ENCODE peak calls at places on chromosome 15, in ten cellular contexts. U is fibroblast of pulmonary artery; G is body of pancreas; Z is CD8-positive, alpha-beta T cell; E is astrocyte; V is left ventricle myocardium inferior; H is spleen; N is psoas muscle; Y is naive thymus-derived CD4-positive, alpha-beta T cell; C is PC-9. T is an unnamed sample.

GRCh38 chr15:77409259-77410156 is 10.4 kb downstream of the PEAK1 start:
- DNase-seq in Z (no peak), V (no peak), G (no peak), U (no peak), Y (no peak), E (no peak), N (no peak), H (no peak), C (no peak), T (no peak)

GRCh38 chr15:28994142-28994829 is 108.5 kb downstream of the APBA2 start:
- DNase-seq in H (no peak), V (no peak), U (no peak), E (no peak), G (no peak), C (no peak), Y (no peak), N (no peak), Z (no peak), T (no peak)

GRCh38 chr15:99015677-99016568 is 8.3 kb upstream of the PGPEP1L start:
- DNase-seq in Z (no peak), V (no peak), E (no peak), N (no peak), G (peak; percentile 24), U (no peak), H (no peak), C (peak; percentile 52), Y (no peak), T (no peak)

GRCh38 chr15:52076889-52077781 is 35.4 kb downstream of the BCL2L10 start:
- DNase-seq in N (no peak), E (peak; percentile 69), H (no peak), Y (no peak), Z (no peak), V (no peak), G (no peak), C (peak; percentile 49), U (peak; percentile 60), T (no peak)

GRCh38 chr15:101037090-101037830 is 118.1 kb downstream of the LRRK1 start:
- DNase-seq in N (no peak), U (no peak), V (no peak), Z (no peak), G (peak; percentile 7), Y (no peak), E (no peak), C (no peak), H (peak; percentile 47), T (no peak)

GRCh38 chr15:60582370-60583036 is 103.6 kb upstream of the ICE2 start:
- DNase-seq in U (peak; percentile 59), E (peak; percentile 6), Z (no peak), Y (no peak), G (no peak), V (no peak), C (no peak), H (no peak), N (no peak), T (no peak)

GRCh38 chr15:39602143-39602542 is 21.3 kb downstream of the THBS1 start:
- DNase-seq in U (no peak), N (no peak), C (no peak), Y (no peak), E (no peak), Z (no peak), G (no peak), H (no peak), V (no peak), T (no peak)

GRCh38 chr15:88998980-88999713 is 86.0 kb upstream of the MFGE8 start:
- DNase-seq in U (no peak), N (no peak), V (no peak), Z (no peak), Y (no peak), E (no peak), C (no peak), G (no peak), H (no peak), T (no peak)

GRCh38 chr15:74907277-74907870 is 723 bp upstream of the FAM219B start:
- DNase-seq in U (no peak), E (no peak), Z (no peak), G (no peak), C (no peak), H (peak; percentile 44), V (peak; percentile 43), N (no peak), Y (no peak), T (no peak)
- H3K4me3 ChIP-seq in U (peak overlapping the region; percentile 82), E (peak overlapping the region; percentile 83), Z (peak overlapping the region; percentile 89), G (peak overlapping the region; percentile 63), C (peak overlapping the region; percentile 96), H (peak overlapping the region; percentile 89), V (peak overlapping the region; percentile 93), N (peak overlapping the region; percentile 83), Y (peak overlapping the region; percentile 72), T (peak overlapping the region; percentile 80)

DNA sequence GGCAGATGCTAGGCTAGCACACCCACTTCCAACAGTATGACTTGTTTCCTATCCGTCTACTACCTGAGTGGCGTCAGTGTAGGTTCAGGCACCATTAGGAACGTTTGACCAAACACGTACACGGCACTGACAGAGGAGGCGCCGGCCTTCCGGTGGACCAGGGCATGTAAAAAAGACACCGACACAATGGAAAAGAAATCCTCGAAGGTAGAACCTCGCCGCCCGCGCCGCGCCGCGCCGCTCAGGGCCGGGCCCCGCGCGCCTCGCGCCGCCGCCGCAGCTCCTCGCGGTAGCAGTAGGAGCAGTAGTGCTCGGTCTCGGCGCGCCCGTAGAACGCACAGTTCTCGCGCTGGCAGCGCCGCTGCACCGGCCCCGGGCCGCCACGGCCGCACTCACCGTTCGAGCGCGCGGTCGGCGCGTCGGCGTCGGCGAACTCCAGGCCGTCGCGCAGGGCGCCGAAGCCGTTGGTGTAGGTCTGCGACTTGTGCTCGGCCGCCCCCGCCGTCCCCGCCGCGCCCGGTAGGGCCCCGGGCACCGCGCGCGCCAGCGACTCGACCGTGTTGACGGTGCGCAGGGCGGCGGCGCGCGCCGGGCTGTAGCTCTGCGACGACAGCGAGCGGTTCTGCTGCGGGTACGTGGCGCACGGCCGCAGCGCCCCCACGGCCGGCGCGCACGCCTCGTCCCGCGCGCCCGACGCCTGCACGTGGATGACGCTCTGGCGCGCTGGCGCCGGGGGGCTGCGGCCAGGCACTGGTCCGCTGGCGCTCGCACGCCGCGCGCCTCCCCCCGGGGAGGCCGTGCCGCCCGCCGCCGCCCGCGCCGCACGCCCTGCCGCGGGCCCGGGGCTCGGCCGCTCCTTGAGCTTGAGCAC is 156.7 kb downstream of the KLF13 start:
- DNase-seq in N (no peak), G (no peak), C (no peak), V (no peak), Y (peak; percentile 45), U (no peak), H (peak; percentile 78), E (no peak), Z (peak; percentile 15), T (no peak)
- H3K4me3 ChIP-seq in N (peak overlapping the region; percentile 41), G (no peak overlapping the region), C (no peak overlapping the region), V (peak overlapping the region; percentile 54), Y (peak overlapping the region; percentile 59), U (no peak overlapping the region), H (peak overlapping the region; percentile 43), E (peak overlapping the region; percentile 44), Z (peak overlapping the region; percentile 67), T (no peak overlapping the region)

GRCh38 chr15:38266247-38266996 is 13.8 kb downstream of the SPRED1 start:
- DNase-seq in V (no peak), H (peak; percentile 31), Z (no peak), Y (no peak), E (peak; percentile 65), N (no peak), U (no peak), C (no peak), G (no peak), T (no peak)

GRCh38 chr15:38271895-38272294 is 19.3 kb downstream of the SPRED1 start:
- DNase-seq in U (no peak), C (no peak), V (no peak), E (no peak), H (no peak), Y (no peak), N (no peak), G (no peak), Z (no peak), T (no peak)

GRCh38 chr15:38263996-38264395 is 11.4 kb downstream of the SPRED1 start:
- DNase-seq in Y (no peak), G (no peak), C (no peak), E (peak; percentile 75), H (no peak), N (no peak), Z (no peak), V (no peak), U (no peak), T (peak; percentile 81)

DNA sequence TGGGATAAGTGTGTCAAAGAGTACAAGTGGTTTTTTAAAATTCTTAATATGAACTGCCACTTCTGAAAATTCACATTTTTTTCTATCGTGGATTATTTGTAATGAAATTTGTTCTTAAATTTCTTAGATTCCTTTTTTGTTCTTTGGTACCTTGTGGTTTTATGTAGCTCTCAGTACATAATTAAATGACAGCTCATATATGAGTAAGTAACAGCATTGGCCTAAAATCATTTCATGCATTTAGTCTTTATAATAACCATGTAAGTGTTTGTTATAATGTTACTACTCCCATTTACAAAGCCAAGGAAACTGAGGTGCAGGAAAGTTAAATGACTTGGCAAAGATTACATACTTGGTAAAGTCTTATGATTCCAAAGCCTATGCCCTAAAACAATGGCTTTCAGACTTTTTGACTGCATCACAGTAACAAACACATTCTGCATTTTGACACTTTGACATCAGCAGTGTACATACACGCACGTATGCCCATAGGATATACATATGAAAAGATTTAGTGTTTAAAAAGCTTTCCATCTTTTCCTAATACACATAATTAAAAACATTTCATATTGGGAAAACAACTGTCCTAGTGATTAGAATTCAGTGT is 14.9 kb downstream of the SPRED1 start:
- DNase-seq in H (no peak), N (no peak), C (no peak), V (no peak), U (no peak), E (peak; percentile 56), Z (no peak), G (no peak), Y (no peak), T (no peak)
- H3K4me3 ChIP-seq in H (no peak overlapping the region), N (no peak overlapping the region), C (no peak overlapping the region), V (no peak overlapping the region), U (no peak overlapping the region), E (no peak overlapping the region), Z (no peak overlapping the region), G (no peak overlapping the region), Y (no peak overlapping the region), T (no peak overlapping the region)

GRCh38 chr15:20645956-20646355 is 104.4 kb upstream of the GOLGA6L6 start:
- DNase-seq in Z (no peak), Y (no peak), G (no peak), H (peak; percentile 75), V (peak; percentile 25), N (peak; percentile 56), E (no peak), C (no peak), U (no peak), T (no peak)
- H3K4me3 ChIP-seq in Z (no peak overlapping the region), Y (no peak overlapping the region), G (no peak overlapping the region), H (no peak overlapping the region), V (no peak overlapping the region), N (no peak overlapping the region), E (no peak overlapping the region), C (no peak overlapping the region), U (no peak overlapping the region), T (no peak overlapping the region)

DNA sequence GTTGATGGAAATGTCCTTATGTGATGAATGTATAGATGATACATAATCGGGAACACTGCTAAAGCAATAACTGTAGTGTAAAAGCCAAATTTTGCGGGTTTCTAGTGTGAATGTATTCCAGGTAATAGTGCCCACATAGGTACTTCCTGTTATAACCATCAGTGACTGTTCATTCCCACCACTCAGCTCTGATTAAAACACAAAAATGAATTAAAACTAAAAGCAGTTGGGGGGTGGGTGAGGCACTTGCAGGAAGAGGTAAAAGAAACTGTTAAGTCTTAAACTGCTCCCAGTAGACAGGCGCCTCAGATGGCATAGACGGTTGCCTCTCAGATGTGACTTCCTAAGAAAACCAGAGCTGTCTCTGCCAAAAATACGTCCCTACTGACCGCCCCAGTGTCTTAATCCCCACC is 893 bp upstream of the MTHFS start:
- DNase-seq in Z (no peak), G (no peak), H (no peak), C (no peak), Y (no peak), U (no peak), E (no peak), N (no peak), V (no peak), T (no peak)
- H3K4me3 ChIP-seq in Z (peak overlapping the region; percentile 96), G (peak overlapping the region; percentile 75), H (peak overlapping the region; percentile 65), C (peak overlapping the region; percentile 70), Y (peak overlapping the region; percentile 71), U (no peak overlapping the region), E (no peak overlapping the region), N (peak overlapping the region; percentile 86), V (peak overlapping the region; percentile 91), T (peak overlapping the region; percentile 81)

T was measured in retinal pigment epithelial cell.